ENCODE peak calls at places on chromosome 3, in six cellular contexts. V is adipocyte, Q is vagina, P is ovary, E is cardiac muscle cell, C is tibial nerve. G is an unnamed sample.

GRCh38 chr3:148233403-148233802 is 464.3 kb upstream of the AGTR1 start:
- DNase-seq in P (no peak), Q (no peak), C (no peak), E (no peak), V (no peak), G (no peak)

GRCh38 chr3:111070772-111071256 is 802 bp upstream of the NECTIN3 start:
- DNase-seq in V (peak; percentile 70), C (no peak), P (no peak), Q (no peak), E (no peak), G (no peak)

GRCh38 chr3:97037294-97037943 is 223.0 kb downstream of the EPHA6 start:
- DNase-seq in V (no peak), C (no peak), Q (no peak), E (no peak), P (no peak), G (no peak)

GRCh38 chr3:45683417-45684326 is 5.5 kb upstream of the SACM1L start:
- DNase-seq in E (no peak), Q (no peak), V (no peak), C (no peak), P (no peak), G (no peak)

GRCh38 chr3:49787182-49787464 is 781 bp upstream of the IP6K1 start:
- DNase-seq in V (no peak), E (no peak), P (no peak), C (no peak), Q (no peak), G (no peak)

GRCh38 chr3:46998852-46999515 is 19.5 kb downstream of the NBEAL2 start:
- DNase-seq in V (no peak), Q (no peak), E (no peak), C (no peak), P (no peak), G (no peak)

GRCh38 chr3:56052219-56052618 is 416.0 kb downstream of the ERC2 start:
- DNase-seq in P (no peak), E (no peak), V (no peak), Q (no peak), C (no peak), G (no peak)

GRCh38 chr3:46660543-46661523 is 32.6 kb downstream of the ALS2CL start:
- DNase-seq in P (no peak), V (no peak), E (no peak), C (no peak), Q (no peak), G (no peak)

GRCh38 chr3:194767430-194768207 is 81.9 kb downstream of the FAM43A start:
- DNase-seq in E (no peak), V (no peak), Q (no peak), C (no peak), P (no peak), G (no peak)

GRCh38 chr3:25424238-25425013 is 3.6 kb upstream of the RARB start:
- DNase-seq in E (no peak), V (peak; percentile 45), P (peak; percentile 30), Q (no peak), C (no peak), G (no peak)

GRCh38 chr3:132593950-132594328 is 3.1 kb upstream of the ACKR4 start:
- DNase-seq in E (no peak), C (no peak), V (peak; percentile 85), Q (no peak), P (no peak), G (no peak)

GRCh38 chr3:46213201-46213600 is 5.1 kb upstream of the CCR1 start:
- DNase-seq in Q (no peak), C (no peak), E (no peak), P (no peak), V (no peak), G (peak; percentile 57)

GRCh38 chr3:5006755-5007202 is 27.5 kb downstream of the BHLHE40 start:
- DNase-seq in Q (no peak), C (no peak), V (no peak), P (no peak), E (no peak), G (no peak)

GRCh38 chr3:105649469-105649868 is 219.3 kb downstream of the CBLB start:
- DNase-seq in E (no peak), P (no peak), C (no peak), Q (no peak), V (no peak), G (no peak)

GRCh38 chr3:135491478-135491877 is 474.1 kb upstream of the PPP2R3A start:
- DNase-seq in E (no peak), C (no peak), V (no peak), Q (no peak), P (no peak), G (no peak)

GRCh38 chr3:100033814-100034490 is 80.3 kb downstream of the FILIP1L start:
- DNase-seq in V (peak; percentile 76), P (no peak), C (no peak), E (no peak), Q (no peak), G (no peak)

GRCh38 chr3:51691949-51692348 is 14.9 kb upstream of the GRM2 start:
- DNase-seq in P (no peak), V (no peak), C (no peak), E (no peak), Q (no peak), G (no peak)

GRCh38 chr3:155602307-155602706 is 142.6 kb downstream of the PLCH1 start:
- DNase-seq in P (no peak), C (no peak), Q (no peak), E (no peak), V (no peak), G (no peak)

GRCh38 chr3:171456765-171457164 is 3.4 kb downstream of the TNIK start:
- DNase-seq in E (no peak), Q (no peak), C (no peak), P (no peak), V (no peak), G (no peak)

GRCh38 chr3:158313344-158313927 is 203.5 kb downstream of the RSRC1 start:
- DNase-seq in V (peak; percentile 49), E (peak; percentile 61), P (no peak), C (no peak), Q (no peak), G (peak; percentile 22)

GRCh38 chr3:5657109-5657508 is 469.6 kb downstream of the EDEM1 start:
- DNase-seq in C (no peak), V (no peak), P (no peak), Q (no peak), E (no peak), G (no peak)

GRCh38 chr3:48930590-48930989 is 11.9 kb downstream of the ARIH2 start:
- DNase-seq in C (no peak), V (peak; percentile 47), E (no peak), P (no peak), Q (no peak), G (no peak)

GRCh38 chr3:181711325-181712135 is at the start of gene SOX2:
- DNase-seq in E (peak; percentile 86), V (peak; percentile 77), P (no peak), C (no peak), Q (no peak), G (peak; percentile 9)

DNA sequence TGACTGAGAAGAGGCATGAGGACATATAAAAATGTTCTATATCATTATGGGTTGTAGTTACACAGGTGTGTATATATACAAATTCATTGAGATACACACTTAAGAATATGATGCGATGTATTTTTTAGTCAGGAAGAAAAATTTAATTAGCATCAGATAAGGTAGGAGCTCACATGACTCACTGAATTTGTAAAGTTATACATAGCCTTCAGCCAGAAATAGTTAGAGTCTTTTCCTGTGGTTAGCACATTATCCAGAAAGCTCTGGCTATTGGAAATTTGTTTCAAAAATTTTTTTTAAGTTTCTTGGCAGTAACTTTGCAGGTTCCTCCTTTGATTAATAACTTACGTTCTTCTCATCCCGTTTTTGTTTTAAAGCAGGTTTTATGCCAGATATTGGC is 88.6 kb downstream of the STT3B start:
- DNase-seq in P (no peak), E (no peak), Q (no peak), V (peak; percentile 15), C (no peak), G (no peak)
- H3K4me1 ChIP-seq in P (no peaks in the 10 kb centered on the region), E (no peaks in the 10 kb centered on the region), Q (no peaks in the 10 kb centered on the region), V (peaks cover 3% of the 10 kb centered on the region), C (no peaks in the 10 kb centered on the region), G (no peaks in the 10 kb centered on the region)

DNA sequence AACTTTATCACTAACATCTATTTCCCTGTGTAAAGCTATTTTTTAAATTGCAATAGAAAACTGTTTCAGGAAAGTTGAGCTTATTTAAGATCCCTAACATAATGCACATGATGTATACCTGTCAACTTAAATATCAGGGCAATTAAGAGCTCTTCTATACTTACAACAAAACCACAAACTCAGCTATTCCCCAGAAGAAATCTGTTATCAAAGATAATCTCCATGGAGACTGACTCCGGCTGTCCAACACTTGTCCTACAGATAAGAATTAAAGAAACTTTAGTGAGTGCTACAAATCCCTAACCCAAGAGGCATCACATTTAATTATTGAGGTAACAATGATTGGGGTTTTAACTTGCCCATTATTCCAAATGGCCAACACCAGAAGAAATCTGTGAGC is 3.4 kb downstream of the SELENOK start:
- DNase-seq in E (no peak), P (no peak), C (no peak), V (no peak), Q (no peak), G (no peak)
- H3K4me3 ChIP-seq in E (no peak overlapping the region), P (no peak overlapping the region), C (no peak overlapping the region), V (no peak overlapping the region), Q (no peak overlapping the region), G (no peak overlapping the region)

GRCh38 chr3:44495636-44496415 is 18.4 kb upstream of the ZNF445 start:
- DNase-seq in E (no peak), V (no peak), P (no peak), Q (no peak), C (no peak), G (no peak)

GRCh38 chr3:44492496-44492895 is 15.0 kb upstream of the ZNF445 start:
- DNase-seq in Q (no peak), P (no peak), V (no peak), E (no peak), C (no peak), G (no peak)
- H3K9me3 ChIP-seq in Q (no peaks in the 10 kb centered on the region), P (peaks cover 10% of the 10 kb centered on the region), V (peaks cover 9% of the 10 kb centered on the region), E (no peaks in the 10 kb centered on the region), C (peaks cover 95% of the 10 kb centered on the region), G (no peaks in the 10 kb centered on the region)

DNA sequence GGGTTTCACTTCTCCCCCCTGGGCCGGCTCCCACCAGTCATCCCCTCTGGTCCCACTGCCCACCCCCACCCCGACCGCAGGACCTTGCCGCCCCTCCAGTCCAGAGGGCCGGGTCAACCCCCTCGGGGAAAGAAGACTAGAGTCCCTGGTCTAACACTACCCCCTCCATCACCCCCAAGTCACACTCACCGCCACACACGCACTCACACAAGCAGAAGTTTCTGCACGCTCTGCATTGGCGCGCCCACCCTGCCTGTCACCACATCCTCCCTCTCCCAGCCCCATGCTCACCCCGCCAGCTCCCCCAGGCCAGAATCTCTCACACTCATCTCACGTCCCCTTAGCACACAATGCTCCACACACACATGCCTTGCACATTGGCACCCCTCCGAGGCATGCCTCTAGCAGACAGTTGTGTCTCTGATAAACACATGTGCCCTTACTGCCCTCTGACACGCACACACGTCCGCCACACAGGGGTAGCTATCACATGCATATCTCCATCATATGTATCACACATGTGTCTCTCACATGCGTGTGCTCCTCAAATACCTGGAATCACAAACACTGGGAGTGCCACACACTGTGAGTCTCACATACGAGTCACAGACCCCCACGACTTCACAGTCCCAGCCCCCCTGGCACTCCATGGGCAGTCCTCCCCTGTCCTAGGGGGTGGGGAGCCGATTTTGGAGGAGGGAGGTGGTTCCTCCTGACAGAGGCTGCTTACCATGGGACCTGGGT is 760 bp downstream of the FBLN2 start:
- DNase-seq in Q (no peak), E (no peak), C (no peak), P (no peak), V (no peak), G (no peak)
- H3K4me1 ChIP-seq in Q (peaks cover 63% of the 10 kb centered on the region), E (peaks cover 14% of the 10 kb centered on the region), C (peaks cover 86% of the 10 kb centered on the region), P (peaks cover 3% of the 10 kb centered on the region), V (peaks cover 81% of the 10 kb centered on the region), G (no peaks in the 10 kb centered on the region)

G was measured in small intestine.